ENCODE peak calls at places on chromosome 20, in seven cellular contexts. L is epithelial cell of esophagus; O is CD8-positive, alpha-beta T cell; U is lower lobe of right lung; Y is fibroblast of villous mesenchyme; G is osteocyte; C is stomach. T is an unnamed sample.

GRCh38 chr20:36728986-36729385 is 16.9 kb downstream of the NDRG3 start:
- DNase-seq in L (peak), O (no peak), U (no peak), Y (no peak), G (no peak), C (no peak), T (no peak)

GRCh38 chr20:48595495-48596475 is 232.0 kb downstream of the PREX1 start:
- DNase-seq in L (no peak), O (no peak), U (peak), Y (no peak), G (no peak), C (no peak), T (no peak)

GRCh38 chr20:1537731-1538058 is 19.8 kb downstream of the SIRPD start:
- DNase-seq in L (no peak), O (no peak), U (peak), Y (no peak), G (no peak), C (no peak), T (no peak)

GRCh38 chr20:2742934-2743559 is 50.5 kb downstream of the EBF4 start:
- DNase-seq in L (peak), O (peak), U (peak), Y (peak), G (no peak), C (peak), T (peak)

GRCh38 chr20:41408986-41409385 is 42.4 kb upstream of the EMILIN3 start:
- DNase-seq in L (no peak), O (no peak), U (no peak), Y (no peak), G (no peak), C (no peak), T (no peak)

GRCh38 chr20:21234816-21235215 is 68.3 kb upstream of the XRN2 start:
- DNase-seq in L (no peak), O (no peak), U (no peak), Y (no peak), G (no peak), C (no peak), T (no peak)

GRCh38 chr20:32067234-32067821 is 15.3 kb downstream of the HCK start:
- DNase-seq in L (no peak), O (no peak), U (no peak), Y (peak), G (no peak), C (no peak), T (no peak)

GRCh38 chr20:51894619-51895018 is 92.3 kb upstream of the SALL4 start:
- DNase-seq in L (no peak), O (no peak), U (no peak), Y (no peak), G (no peak), C (no peak), T (no peak)

GRCh38 chr20:42549496-42549895 is 640.2 kb downstream of the PTPRT start:
- DNase-seq in L (no peak), O (no peak), U (no peak), Y (no peak), G (no peak), C (no peak), T (no peak)

GRCh38 chr20:34562643-34563042 is 4.1 kb downstream of the MAP1LC3A start:
- DNase-seq in L (no peak), O (no peak), U (no peak), Y (no peak), G (no peak), C (no peak), T (no peak)

GRCh38 chr20:41110012-41110411 is 27.3 kb upstream of the PLCG1 start:
- DNase-seq in L (no peak), O (no peak), U (no peak), Y (no peak), G (no peak), C (no peak), T (no peak)

GRCh38 chr20:21053002-21053762 is 53.0 kb downstream of the LINC00237 start:
- DNase-seq in L (peak), O (no peak), U (no peak), Y (peak), G (no peak), C (no peak), T (no peak)

GRCh38 chr20:41650221-41650948 is 32.2 kb upstream of the CHD6 start:
- DNase-seq in L (peak), O (no peak), U (no peak), Y (no peak), G (no peak), C (peak), T (no peak)

GRCh38 chr20:654427-654770 is 1.4 kb upstream of the SRXN1 start:
- DNase-seq in L (no peak), O (no peak), U (no peak), Y (no peak), G (no peak), C (no peak), T (no peak)

GRCh38 chr20:57008217-57008616 is 258.2 kb downstream of the BMP7 start:
- DNase-seq in L (peak), O (no peak), U (no peak), Y (peak), G (no peak), C (no peak), T (no peak)

GRCh38 chr20:43771791-43772190 is 45.0 kb upstream of the GTSF1L start:
- DNase-seq in L (no peak), O (no peak), U (no peak), Y (no peak), G (no peak), C (no peak), T (no peak)

GRCh38 chr20:17021481-17021880 is 205.4 kb upstream of the PCSK2 start:
- DNase-seq in L (no peak), O (no peak), U (no peak), Y (no peak), G (no peak), C (no peak), T (no peak)

GRCh38 chr20:64090165-64090564 is 6.0 kb upstream of the LKAAEAR1 start:
- DNase-seq in L (no peak), O (no peak), U (no peak), Y (no peak), G (no peak), C (no peak), T (no peak)

GRCh38 chr20:12570371-12570770 is 438.4 kb upstream of the SPTLC3 start:
- DNase-seq in L (peak), O (no peak), U (no peak), Y (peak), G (no peak), C (no peak), T (no peak)

GRCh38 chr20:3743251-3743650 is 10.8 kb downstream of the HSPA12B start:
- DNase-seq in L (no peak), O (no peak), U (no peak), Y (no peak), G (no peak), C (no peak), T (no peak)

GRCh38 chr20:32358883-32359632 is 927 bp downstream of the ASXL1 start:
- DNase-seq in L (peak), O (peak), U (peak), Y (peak), G (peak), C (peak), T (peak)

GRCh38 chr20:37452236-37452635 is 68.8 kb upstream of the NNAT start:
- DNase-seq in L (no peak), O (no peak), U (no peak), Y (no peak), G (no peak), C (no peak), T (no peak)

GRCh38 chr20:34536798-34537394 is 20.7 kb downstream of the DYNLRB1 start:
- DNase-seq in L (peak), O (peak), U (peak), Y (peak), G (no peak), C (peak), T (no peak)

GRCh38 chr20:878511-879307 is 37.4 kb downstream of the ANGPT4 start:
- DNase-seq in L (peak), O (no peak), U (no peak), Y (peak), G (no peak), C (no peak), T (no peak)

GRCh38 chr20:60953311-60953710 is 298.8 kb upstream of the CDH4 start:
- DNase-seq in L (no peak), O (no peak), U (no peak), Y (no peak), G (no peak), C (no peak), T (no peak)

GRCh38 chr20:3172933-3173581 is at the start of gene LZTS3:
- DNase-seq in L (peak), O (peak), U (peak), Y (peak), G (peak), C (peak), T (peak)

GRCh38 chr20:44832724-44833123 is 22.4 kb upstream of the RIMS4 start:
- DNase-seq in L (peak), O (no peak), U (no peak), Y (no peak), G (no peak), C (no peak), T (no peak)

GRCh38 chr20:64037498-64038213 is 1.7 kb downstream of the C20orf204 start:
- DNase-seq in L (no peak), O (no peak), U (no peak), Y (no peak), G (no peak), C (no peak), T (no peak)

GRCh38 chr20:37310951-37311350 is 21.5 kb downstream of the MANBAL start:
- DNase-seq in L (no peak), O (no peak), U (no peak), Y (no peak), G (no peak), C (no peak), T (no peak)

GRCh38 chr20:46022411-46023147 is 6.4 kb upstream of the SLC12A5 start:
- DNase-seq in L (peak), O (peak), U (peak), Y (peak), G (no peak), C (peak), T (no peak)

GRCh38 chr20:10357061-10357708 is 76.8 kb downstream of the MKKS start:
- DNase-seq in L (no peak), O (no peak), U (no peak), Y (no peak), G (no peak), C (no peak), T (no peak)

GRCh38 chr20:32386091-32386490 is 28.0 kb downstream of the ASXL1 start:
- DNase-seq in L (no peak), O (no peak), U (no peak), Y (peak), G (no peak), C (no peak), T (no peak)

GRCh38 chr20:57394087-57395082 is 3.2 kb downstream of the RBM38 start:
- DNase-seq in L (no peak), O (peak), U (peak), Y (no peak), G (no peak), C (no peak), T (no peak)

GRCh38 chr20:21936720-21937380 is 231.4 kb downstream of the PAX1 start:
- DNase-seq in L (no peak), O (no peak), U (no peak), Y (no peak), G (no peak), C (no peak), T (no peak)

GRCh38 chr20:57708694-57709673 is 831 bp downstream of the PMEPA1 start:
- DNase-seq in L (no peak), O (peak), U (no peak), Y (peak), G (no peak), C (no peak), T (no peak)

GRCh38 chr20:48295966-48296421 is 510.7 kb upstream of the SULF2 start:
- DNase-seq in L (no peak), O (no peak), U (no peak), Y (peak), G (no peak), C (no peak), T (no peak)

DNA sequence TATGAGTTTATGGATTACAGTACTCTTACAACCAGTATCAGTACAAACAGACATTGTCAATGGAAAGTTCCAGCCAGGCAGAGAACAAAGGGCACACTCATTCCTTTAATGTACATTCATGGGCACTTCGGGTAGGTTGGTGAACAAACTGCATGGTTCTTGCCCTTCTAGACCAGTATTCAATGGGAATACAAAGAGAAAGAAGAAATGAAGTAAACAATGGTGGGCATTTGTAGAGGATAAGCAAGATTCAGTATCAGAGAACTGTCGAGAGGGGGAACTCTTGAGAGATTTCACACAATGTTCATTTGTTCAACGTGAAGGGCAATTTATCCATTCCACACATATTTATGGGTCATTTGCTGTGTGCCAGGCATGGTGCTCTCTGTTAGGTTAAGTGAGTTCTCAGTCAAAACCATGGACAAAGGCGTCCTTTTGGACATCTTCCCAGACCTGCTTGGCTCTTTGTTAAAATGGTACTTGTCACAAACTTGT is 714.8 kb downstream of the DHX35 start:
- DNase-seq in L (peak), O (no peak), U (no peak), Y (peak), G (no peak), C (no peak), T (no peak)
- TF ChIP-seq CTCF in L (peak), O (no peak), U (peak), Y (peak), G (peak), C (no peak), T (peak)

GRCh38 chr20:7712661-7713060 is 227.6 kb downstream of the HAO1 start:
- DNase-seq in L (no peak), O (no peak), U (no peak), Y (no peak), G (no peak), C (no peak), T (no peak)

GRCh38 chr20:7708782-7709181 is 231.5 kb downstream of the HAO1 start:
- DNase-seq in L (no peak), O (no peak), U (no peak), Y (no peak), G (no peak), C (no peak), T (no peak)

GRCh38 chr20:7716286-7716972 is 223.8 kb downstream of the HAO1 start:
- DNase-seq in L (no peak), O (no peak), U (no peak), Y (no peak), G (no peak), C (no peak), T (no peak)

GRCh38 chr20:7710440-7710839 is 229.8 kb downstream of the HAO1 start:
- DNase-seq in L (peak), O (no peak), U (no peak), Y (no peak), G (no peak), C (no peak), T (no peak)

DNA sequence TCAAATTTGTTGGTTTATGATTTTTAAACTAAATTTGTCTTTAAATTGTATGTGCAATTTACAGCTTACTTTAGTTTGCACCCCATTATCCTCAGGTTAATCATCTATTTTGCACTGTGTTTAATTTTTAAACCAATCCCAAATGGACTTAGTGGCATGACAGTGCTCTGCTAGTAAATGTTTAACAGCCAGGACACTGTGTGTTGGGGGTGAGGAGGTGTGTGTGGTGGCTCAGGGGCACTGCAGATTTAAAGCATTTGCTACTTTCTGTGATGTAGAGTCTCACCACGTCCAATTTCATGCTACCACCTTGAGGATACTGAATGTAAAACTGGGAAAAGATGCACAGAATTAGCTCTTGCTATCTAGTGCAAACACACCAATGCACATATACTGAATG is 225.7 kb downstream of the HAO1 start:
- DNase-seq in L (no peak), O (no peak), U (no peak), Y (no peak), G (no peak), C (no peak), T (no peak)
- TF ChIP-seq CTCF in L (no peak), O (no peak), U (no peak), Y (no peak), G (no peak), C (no peak), T (no peak)

GRCh38 chr20:62875419-62876355 is 14.1 kb upstream of the TCFL5 start:
- DNase-seq in L (peak), O (no peak), U (peak), Y (peak), G (peak), C (peak), T (peak)
- TF ChIP-seq CTCF in L (peak), O (no peak), U (peak), Y (peak), G (peak), C (no peak), T (peak)

GRCh38 chr20:23179766-23180403 is 93.8 kb upstream of the CD93 start:
- DNase-seq in L (no peak), O (no peak), U (no peak), Y (no peak), G (no peak), C (no peak), T (no peak)

GRCh38 chr20:23174821-23175220 is 88.7 kb upstream of the CD93 start:
- DNase-seq in L (no peak), O (no peak), U (no peak), Y (no peak), G (no peak), C (no peak), T (no peak)

GRCh38 chr20:23180451-23180921 is 94.4 kb upstream of the CD93 start:
- DNase-seq in L (no peak), O (no peak), U (no peak), Y (no peak), G (no peak), C (no peak), T (no peak)

DNA sequence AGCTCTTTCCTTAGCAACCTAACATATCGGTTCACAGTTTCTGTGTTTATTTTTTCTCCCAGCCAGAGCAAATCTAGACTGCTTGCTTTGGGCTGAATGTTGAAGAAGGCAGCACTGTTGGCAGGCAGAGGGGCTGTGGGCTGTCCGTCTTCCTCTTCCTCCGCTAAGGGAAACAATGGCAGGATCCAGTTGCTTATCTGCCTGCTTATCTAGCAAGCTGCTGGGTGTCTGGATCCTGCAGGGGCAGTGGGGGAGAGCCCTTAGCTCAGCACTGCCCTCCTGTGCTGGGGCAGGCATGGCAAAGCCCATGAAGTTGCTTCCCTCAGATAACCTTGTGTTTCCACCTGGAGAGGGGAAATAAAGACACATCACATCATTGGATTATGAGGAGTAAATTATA is 92.7 kb upstream of the CD93 start:
- DNase-seq in L (no peak), O (no peak), U (no peak), Y (no peak), G (no peak), C (no peak), T (no peak)
- TF ChIP-seq CTCF in L (no peak), O (no peak), U (peak), Y (no peak), G (no peak), C (no peak), T (no peak)

GRCh38 chr20:38726849-38727601 is 2.7 kb downstream of the SLC32A1 start:
- DNase-seq in L (no peak), O (peak), U (no peak), Y (peak), G (no peak), C (no peak), T (peak)
- TF ChIP-seq CTCF in L (no peak), O (no peak), U (no peak), Y (peak), G (peak), C (no peak), T (peak)

DNA sequence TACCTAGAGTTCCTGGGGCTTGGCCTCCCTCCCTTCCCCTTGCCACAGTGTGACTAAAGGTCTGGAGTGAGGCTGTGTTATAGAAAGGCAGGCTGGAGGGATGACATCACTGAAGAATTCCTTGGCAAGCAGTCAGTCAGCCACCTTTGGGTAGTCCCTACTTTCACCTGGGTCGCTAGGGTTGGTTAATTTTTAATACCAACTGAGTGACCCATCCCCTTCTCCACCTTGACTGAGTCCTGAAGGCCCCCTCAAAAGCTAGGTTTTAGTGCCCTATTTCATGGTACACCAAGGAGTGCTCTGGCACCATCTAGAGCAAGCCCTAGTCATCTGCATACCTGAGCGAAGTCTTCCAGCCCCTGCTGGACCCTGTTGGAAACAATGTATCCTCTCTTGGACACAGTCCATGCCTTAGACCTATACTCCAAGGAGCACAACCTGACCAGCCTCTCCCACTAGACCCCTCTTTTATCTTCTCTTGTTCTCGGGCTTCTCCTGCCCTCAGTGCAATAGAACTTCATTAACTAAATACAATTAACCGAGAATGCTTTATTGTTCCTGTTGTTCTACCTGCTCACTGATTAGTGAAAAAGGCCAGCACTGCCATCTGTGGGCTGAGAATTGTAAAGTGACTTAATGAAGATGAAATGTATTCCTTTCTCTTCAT is 44.6 kb downstream of the RIN2 start:
- DNase-seq in L (peak), O (no peak), U (no peak), Y (no peak), G (no peak), C (no peak), T (no peak)
- TF ChIP-seq CTCF in L (peak), O (no peak), U (no peak), Y (peak), G (peak), C (no peak), T (no peak)

T was measured in type B pancreatic cell.